ENCODE peak calls at places on chromosomes 3 and 15, in five cellular contexts. Q is choroid plexus epithelial cell, K is B cell, W is lung, S is BE2C. M is an unnamed sample.

GRCh38 chr15:29844290-29844903 is 22.1 kb upstream of the TJP1 start:
- DNase-seq in Q (no peak), K (no peak), W (no peak), S (no peak), M (no peak)

GRCh38 chr3:188179006-188179966 is 25.3 kb downstream of the LPP start:
- DNase-seq in Q (peak), K (peak), W (peak), S (no peak), M (no peak)

GRCh38 chr3:70358978-70359580 is 46.6 kb upstream of the MDFIC2 start:
- DNase-seq in Q (peak), K (no peak), W (no peak), S (peak), M (peak)

GRCh38 chr15:60001642-60002527 is 2.2 kb upstream of the FOXB1 start:
- DNase-seq in Q (no peak), K (no peak), W (no peak), S (no peak), M (no peak)

GRCh38 chr15:67170143-67170885 is 84.1 kb downstream of the AAGAB start:
- DNase-seq in Q (no peak), K (no peak), W (no peak), S (no peak), M (no peak)

GRCh38 chr3:129314757-129315385 is 36.2 kb downstream of the HMCES start:
- DNase-seq in Q (peak), K (peak), W (peak), S (peak), M (no peak)

GRCh38 chr3:53794597-53794996 is 51.6 kb downstream of the CHDH start:
- DNase-seq in Q (peak), K (no peak), W (no peak), S (no peak), M (no peak)

GRCh38 chr3:113234688-113235260 is 23.4 kb downstream of the BOC start:
- DNase-seq in Q (peak), K (no peak), W (no peak), S (no peak), M (no peak)

GRCh38 chr3:13879102-13879945 is 547 bp downstream of the WNT7A start:
- DNase-seq in Q (no peak), K (peak), W (no peak), S (no peak), M (no peak)

GRCh38 chr15:32873292-32874114 is 155.7 kb downstream of the GREM1 start:
- DNase-seq in Q (no peak), K (no peak), W (no peak), S (no peak), M (no peak)

GRCh38 chr3:111248406-111248805 is 176.8 kb downstream of the NECTIN3 start:
- DNase-seq in Q (no peak), K (no peak), W (no peak), S (no peak), M (no peak)

GRCh38 chr3:111253733-111254132 is 182.1 kb downstream of the NECTIN3 start:
- DNase-seq in Q (no peak), K (no peak), W (no peak), S (no peak), M (no peak)

GRCh38 chr3:111249421-111249820 is 177.8 kb downstream of the NECTIN3 start:
- DNase-seq in Q (no peak), K (no peak), W (no peak), S (no peak), M (no peak)

GRCh38 chr3:111246967-111247760 is 175.5 kb downstream of the NECTIN3 start:
- DNase-seq in Q (peak), K (no peak), W (no peak), S (no peak), M (peak)

DNA sequence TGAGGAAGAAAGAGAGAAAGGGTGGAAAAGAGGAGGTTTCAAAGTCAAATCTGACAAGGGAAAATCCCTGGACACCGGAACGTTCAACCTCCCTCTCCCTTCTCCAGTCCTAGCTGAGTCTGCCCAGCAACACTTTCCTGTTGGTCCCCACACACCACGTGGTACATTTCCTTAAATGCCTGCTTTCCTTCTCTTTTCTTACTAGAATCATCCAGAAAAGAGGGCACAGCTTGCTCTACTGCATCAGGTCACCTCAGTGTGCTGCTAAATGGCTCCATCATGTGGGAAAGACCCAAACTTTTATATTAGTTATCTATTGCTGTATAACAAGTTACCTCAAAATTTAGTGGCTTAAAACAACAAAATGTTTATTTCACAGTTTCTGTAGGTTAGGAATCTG is 181.2 kb downstream of the NECTIN3 start:
- DNase-seq in Q (peak), K (no peak), W (peak), S (no peak), M (peak)
- TF ChIP-seq CTCF in Q (peak), K (no peak), W (no peak), S (no peak), M (peak)

DNA sequence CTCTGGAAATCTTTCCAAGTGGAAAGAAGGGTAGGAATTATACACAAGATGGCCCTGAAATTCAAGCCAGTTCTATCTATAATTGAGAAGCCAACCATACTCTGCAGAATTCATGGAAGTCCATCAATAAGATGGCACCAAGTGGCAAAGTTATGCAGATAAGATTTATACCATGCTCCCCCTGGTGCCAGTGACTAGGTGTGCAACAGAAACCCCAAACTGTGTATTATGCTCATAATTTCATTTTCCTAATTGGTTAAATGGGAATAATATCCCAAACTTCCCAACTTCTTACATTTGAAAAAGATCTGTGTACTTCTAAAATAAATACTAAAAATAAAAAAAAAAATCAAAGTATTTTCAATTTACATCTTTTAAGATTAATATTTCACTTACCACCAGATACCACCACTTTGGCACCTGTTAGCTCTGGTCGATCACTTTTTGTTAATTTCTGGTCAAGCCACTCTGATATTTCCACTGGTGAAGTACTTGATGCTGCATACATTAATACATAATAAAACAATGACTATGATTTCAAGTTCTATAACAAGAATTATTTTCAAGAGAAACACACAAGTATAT is 25.9 kb downstream of the ETFA start:
- DNase-seq in Q (peak), K (no peak), W (no peak), S (no peak), M (no peak)
- TF ChIP-seq CTCF in Q (peak), K (peak), W (no peak), S (peak), M (peak)

GRCh38 chr3:159818399-159818798 is 170.2 kb upstream of the IL12A start:
- DNase-seq in Q (no peak), K (no peak), W (no peak), S (peak), M (no peak)
- TF ChIP-seq CTCF in Q (peak), K (no peak), W (no peak), S (peak), M (peak)

GRCh38 chr3:183653209-183654064 is 18.0 kb downstream of the KLHL24 start:
- DNase-seq in Q (peak), K (no peak), W (no peak), S (no peak), M (no peak)
- TF ChIP-seq CTCF in Q (no peak), K (no peak), W (no peak), S (no peak), M (no peak)

DNA sequence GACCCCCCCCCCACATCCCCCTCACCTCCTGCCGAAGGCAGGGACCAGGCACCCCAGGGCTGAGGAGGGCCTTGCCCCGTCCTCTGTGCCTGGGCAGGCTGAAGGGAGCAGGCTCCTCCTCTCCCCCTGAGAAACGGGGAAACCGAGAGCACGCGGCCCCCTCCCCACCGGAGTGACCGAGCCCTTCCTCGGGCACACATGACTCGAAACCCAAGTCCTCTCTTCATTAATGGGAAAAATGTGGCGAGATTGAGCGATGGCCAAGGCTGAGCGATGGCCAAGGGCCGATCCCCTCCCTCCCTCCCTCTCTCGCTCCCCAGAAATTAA is 7.0 kb downstream of the EPHB3 start:
- DNase-seq in Q (no peak), K (no peak), W (no peak), S (no peak), M (no peak)
- TF ChIP-seq CTCF in Q (no peak), K (no peak), W (no peak), S (no peak), M (no peak)